ENCODE peak calls at places on chromosomes 6 and 20, in eight cellular contexts. One of them, this sample, is unnamed.

GRCh38 chr6:7910654-7911344 is at the start of gene TXNDC5:
- DNase-seq in astrocyte: peak; percentile 41
- DNase-seq in transverse colon: peak; percentile 86
- DNase-seq in Panc1: no peak
- DNase-seq in CD8-positive, alpha-beta T cell: peak; percentile 63
- DNase-seq in tibial artery: peak; percentile 89
- DNase-seq in GM23338: peak; percentile 82
- DNase-seq in right lobe of liver: peak; percentile 91
- DNase-seq in this sample: peak; percentile 21

GRCh38 chr6:168934856-168935627 is 318.6 kb downstream of the THBS2 start:
- DNase-seq in Panc1: no peak
- DNase-seq in astrocyte: no peak
- DNase-seq in CD8-positive, alpha-beta T cell: no peak
- DNase-seq in transverse colon: no peak
- DNase-seq in tibial artery: no peak
- DNase-seq in GM23338: no peak
- DNase-seq in right lobe of liver: no peak
- DNase-seq in this sample: no peak

GRCh38 chr6:1382883-1383728 is 6.3 kb upstream of the FOXF2 start:
- DNase-seq in GM23338: peak; percentile 80
- DNase-seq in Panc1: no peak
- DNase-seq in astrocyte: no peak
- DNase-seq in tibial artery: no peak
- DNase-seq in transverse colon: no peak
- DNase-seq in right lobe of liver: no peak
- DNase-seq in CD8-positive, alpha-beta T cell: no peak
- DNase-seq in this sample: no peak

GRCh38 chr6:28258877-28259777 is at the start of gene NKAPL:
- DNase-seq in tibial artery: peak; percentile 86
- DNase-seq in astrocyte: peak; percentile 51
- DNase-seq in right lobe of liver: peak; percentile 51
- DNase-seq in Panc1: no peak
- DNase-seq in GM23338: peak; percentile 61
- DNase-seq in transverse colon: peak; percentile 66
- DNase-seq in CD8-positive, alpha-beta T cell: peak; percentile 55
- DNase-seq in this sample: peak; percentile 66

GRCh38 chr6:76703786-76704185 is 631.3 kb upstream of the IMPG1 start:
- DNase-seq in right lobe of liver: no peak
- DNase-seq in GM23338: peak; percentile 27
- DNase-seq in transverse colon: no peak
- DNase-seq in Panc1: no peak
- DNase-seq in astrocyte: no peak
- DNase-seq in CD8-positive, alpha-beta T cell: no peak
- DNase-seq in tibial artery: no peak
- DNase-seq in this sample: no peak

GRCh38 chr6:27866370-27867050 is 45.7 kb downstream of the OR2B2 start:
- DNase-seq in GM23338: peak; percentile 71
- DNase-seq in CD8-positive, alpha-beta T cell: peak; percentile 43
- DNase-seq in transverse colon: peak; percentile 25
- DNase-seq in tibial artery: no peak
- DNase-seq in right lobe of liver: no peak
- DNase-seq in Panc1: peak; percentile 78
- DNase-seq in astrocyte: peak; percentile 55
- DNase-seq in this sample: peak; percentile 38

GRCh38 chr6:20217900-20218299 is 5.6 kb upstream of the MBOAT1 start:
- DNase-seq in CD8-positive, alpha-beta T cell: no peak
- DNase-seq in right lobe of liver: no peak
- DNase-seq in tibial artery: no peak
- DNase-seq in transverse colon: no peak
- DNase-seq in Panc1: no peak
- DNase-seq in GM23338: no peak
- DNase-seq in astrocyte: no peak
- DNase-seq in this sample: no peak

GRCh38 chr6:128570439-128571063 is 50.2 kb upstream of the PTPRK start:
- DNase-seq in tibial artery: no peak
- DNase-seq in CD8-positive, alpha-beta T cell: no peak
- DNase-seq in transverse colon: no peak
- DNase-seq in GM23338: no peak
- DNase-seq in Panc1: no peak
- DNase-seq in right lobe of liver: no peak
- DNase-seq in astrocyte: peak; percentile 39
- DNase-seq in this sample: no peak

GRCh38 chr6:129683606-129684322 is 26.2 kb downstream of the ARHGAP18 start:
- DNase-seq in right lobe of liver: peak; percentile 71
- DNase-seq in transverse colon: peak; percentile 81
- DNase-seq in GM23338: no peak
- DNase-seq in CD8-positive, alpha-beta T cell: peak; percentile 68
- DNase-seq in astrocyte: peak; percentile 100
- DNase-seq in tibial artery: peak; percentile 89
- DNase-seq in Panc1: peak; percentile 65
- DNase-seq in this sample: peak; percentile 98

GRCh38 chr6:26021350-26022165 is 59.0 kb downstream of the TRIM38 start:
- DNase-seq in Panc1: peak; percentile 96
- DNase-seq in CD8-positive, alpha-beta T cell: peak; percentile 86
- DNase-seq in tibial artery: peak; percentile 98
- DNase-seq in GM23338: peak; percentile 88
- DNase-seq in right lobe of liver: peak; percentile 94
- DNase-seq in transverse colon: peak; percentile 96
- DNase-seq in astrocyte: peak; percentile 89
- DNase-seq in this sample: peak; percentile 90

GRCh38 chr6:129331450-129332138 is 378.4 kb downstream of the ARHGAP18 start:
- DNase-seq in astrocyte: peak; percentile 70
- DNase-seq in transverse colon: no peak
- DNase-seq in CD8-positive, alpha-beta T cell: no peak
- DNase-seq in tibial artery: no peak
- DNase-seq in Panc1: no peak
- DNase-seq in GM23338: no peak
- DNase-seq in right lobe of liver: no peak
- DNase-seq in this sample: peak; percentile 52

GRCh38 chr6:121482004-121482693 is 46.7 kb downstream of the GJA1 start:
- DNase-seq in right lobe of liver: no peak
- DNase-seq in astrocyte: peak; percentile 87
- DNase-seq in CD8-positive, alpha-beta T cell: no peak
- DNase-seq in transverse colon: no peak
- DNase-seq in Panc1: no peak
- DNase-seq in GM23338: no peak
- DNase-seq in tibial artery: no peak
- DNase-seq in this sample: peak; percentile 70

GRCh38 chr20:23606652-23607049 is 934 bp upstream of the CST9 start:
- DNase-seq in Panc1: peak; percentile 58
- DNase-seq in astrocyte: peak; percentile 35
- DNase-seq in GM23338: peak; percentile 94
- DNase-seq in right lobe of liver: peak; percentile 78
- DNase-seq in CD8-positive, alpha-beta T cell: peak; percentile 67
- DNase-seq in transverse colon: peak; percentile 78
- DNase-seq in tibial artery: peak; percentile 88
- DNase-seq in this sample: peak; percentile 64

GRCh38 chr20:18832801-18833200 is 19.2 kb downstream of the SCP2D1 start:
- DNase-seq in CD8-positive, alpha-beta T cell: no peak
- DNase-seq in GM23338: no peak
- DNase-seq in tibial artery: no peak
- DNase-seq in right lobe of liver: no peak
- DNase-seq in transverse colon: no peak
- DNase-seq in astrocyte: no peak
- DNase-seq in Panc1: no peak
- DNase-seq in this sample: no peak

GRCh38 chr6:28720357-28721231 is 194.9 kb downstream of the GPX5 start:
- DNase-seq in tibial artery: no peak
- DNase-seq in transverse colon: no peak
- DNase-seq in CD8-positive, alpha-beta T cell: no peak
- DNase-seq in right lobe of liver: no peak
- DNase-seq in Panc1: no peak
- DNase-seq in GM23338: no peak
- DNase-seq in astrocyte: no peak
- DNase-seq in this sample: no peak

GRCh38 chr6:196543-196942 is 95.7 kb upstream of the DUSP22 start:
- DNase-seq in tibial artery: no peak
- DNase-seq in CD8-positive, alpha-beta T cell: no peak
- DNase-seq in right lobe of liver: no peak
- DNase-seq in transverse colon: no peak
- DNase-seq in Panc1: no peak
- DNase-seq in astrocyte: no peak
- DNase-seq in GM23338: no peak
- DNase-seq in this sample: no peak

GRCh38 chr6:41895300-41896233 is at the start of gene USP49:
- DNase-seq in right lobe of liver: peak; percentile 92
- DNase-seq in GM23338: peak; percentile 98
- DNase-seq in transverse colon: peak; percentile 91
- DNase-seq in Panc1: no peak
- DNase-seq in tibial artery: peak; percentile 92
- DNase-seq in CD8-positive, alpha-beta T cell: peak; percentile 91
- DNase-seq in astrocyte: peak; percentile 51
- DNase-seq in this sample: peak; percentile 81

GRCh38 chr6:30565772-30566171 is 5.5 kb upstream of the ABCF1 start:
- DNase-seq in CD8-positive, alpha-beta T cell: no peak
- DNase-seq in transverse colon: no peak
- DNase-seq in GM23338: no peak
- DNase-seq in Panc1: no peak
- DNase-seq in tibial artery: no peak
- DNase-seq in astrocyte: no peak
- DNase-seq in right lobe of liver: peak; percentile 77
- DNase-seq in this sample: no peak

GRCh38 chr6:137581019-137581707 is 87.0 kb upstream of the OLIG3 start:
- DNase-seq in transverse colon: no peak
- DNase-seq in GM23338: no peak
- DNase-seq in Panc1: no peak
- DNase-seq in right lobe of liver: no peak
- DNase-seq in CD8-positive, alpha-beta T cell: no peak
- DNase-seq in astrocyte: no peak
- DNase-seq in tibial artery: no peak
- DNase-seq in this sample: no peak

GRCh38 chr6:44309092-44309491 is 4.1 kb downstream of the AARS2 start:
- DNase-seq in right lobe of liver: no peak
- DNase-seq in tibial artery: no peak
- DNase-seq in Panc1: no peak
- DNase-seq in CD8-positive, alpha-beta T cell: no peak
- DNase-seq in transverse colon: no peak
- DNase-seq in GM23338: no peak
- DNase-seq in astrocyte: peak; percentile 76
- DNase-seq in this sample: no peak

GRCh38 chr6:24664049-24664987 is 2.4 kb downstream of the TDP2 start:
- DNase-seq in transverse colon: peak; percentile 39
- DNase-seq in tibial artery: no peak
- DNase-seq in Panc1: no peak
- DNase-seq in GM23338: no peak
- DNase-seq in CD8-positive, alpha-beta T cell: no peak
- DNase-seq in right lobe of liver: no peak
- DNase-seq in astrocyte: no peak
- DNase-seq in this sample: no peak
- H3K27ac ChIP-seq in transverse colon: peak overlapping the region; percentile 97
- H3K27ac ChIP-seq in tibial artery: no peak overlapping the region
- H3K27ac ChIP-seq in Panc1: peak overlapping the region; percentile 97
- H3K27ac ChIP-seq in GM23338: no peak overlapping the region
- H3K27ac ChIP-seq in CD8-positive, alpha-beta T cell: no peak overlapping the region
- H3K27ac ChIP-seq in right lobe of liver: no peak overlapping the region
- H3K27ac ChIP-seq in astrocyte: no peak overlapping the region
- H3K27ac ChIP-seq in this sample: no peak overlapping the region

GRCh38 chr20:57688295-57688694 is 21.5 kb downstream of the PMEPA1 start:
- DNase-seq in tibial artery: no peak
- DNase-seq in GM23338: no peak
- DNase-seq in right lobe of liver: no peak
- DNase-seq in CD8-positive, alpha-beta T cell: no peak
- DNase-seq in transverse colon: no peak
- DNase-seq in Panc1: no peak
- DNase-seq in astrocyte: no peak
- DNase-seq in this sample: no peak

GRCh38 chr20:57686931-57687652 is 22.7 kb downstream of the PMEPA1 start:
- DNase-seq in transverse colon: no peak
- DNase-seq in Panc1: no peak
- DNase-seq in GM23338: no peak
- DNase-seq in astrocyte: no peak
- DNase-seq in CD8-positive, alpha-beta T cell: no peak
- DNase-seq in tibial artery: no peak
- DNase-seq in right lobe of liver: no peak
- DNase-seq in this sample: no peak

GRCh38 chr20:57683876-57684275 is 25.9 kb downstream of the PMEPA1 start:
- DNase-seq in tibial artery: no peak
- DNase-seq in astrocyte: no peak
- DNase-seq in right lobe of liver: no peak
- DNase-seq in Panc1: no peak
- DNase-seq in GM23338: no peak
- DNase-seq in CD8-positive, alpha-beta T cell: no peak
- DNase-seq in transverse colon: no peak
- DNase-seq in this sample: no peak

GRCh38 chr20:57682184-57683038 is 27.4 kb downstream of the PMEPA1 start:
- DNase-seq in CD8-positive, alpha-beta T cell: no peak
- DNase-seq in GM23338: no peak
- DNase-seq in tibial artery: no peak
- DNase-seq in astrocyte: no peak
- DNase-seq in right lobe of liver: no peak
- DNase-seq in Panc1: no peak
- DNase-seq in transverse colon: peak; percentile 58
- DNase-seq in this sample: no peak

GRCh38 chr20:57685134-57685851 is 24.5 kb downstream of the PMEPA1 start:
- DNase-seq in Panc1: no peak
- DNase-seq in CD8-positive, alpha-beta T cell: no peak
- DNase-seq in transverse colon: no peak
- DNase-seq in right lobe of liver: no peak
- DNase-seq in astrocyte: peak; percentile 68
- DNase-seq in tibial artery: no peak
- DNase-seq in GM23338: no peak
- DNase-seq in this sample: no peak
- H3K4me3 ChIP-seq in Panc1: no peak overlapping the region
- H3K4me3 ChIP-seq in CD8-positive, alpha-beta T cell: no peak overlapping the region
- H3K4me3 ChIP-seq in transverse colon: no peak overlapping the region
- H3K4me3 ChIP-seq in right lobe of liver: no peak overlapping the region
- H3K4me3 ChIP-seq in astrocyte: no peak overlapping the region
- H3K4me3 ChIP-seq in tibial artery: peak overlapping the region; percentile 21
- H3K4me3 ChIP-seq in GM23338: no peak overlapping the region
- H3K4me3 ChIP-seq in this sample: no peak overlapping the region

GRCh38 chr6:24829657-24830056 is 30.9 kb upstream of the ARMH2 start:
- DNase-seq in transverse colon: no peak
- DNase-seq in right lobe of liver: no peak
- DNase-seq in tibial artery: no peak
- DNase-seq in astrocyte: no peak
- DNase-seq in GM23338: peak; percentile 12
- DNase-seq in CD8-positive, alpha-beta T cell: no peak
- DNase-seq in Panc1: no peak
- DNase-seq in this sample: no peak
- TF ChIP-seq CTCF in transverse colon: no peak
- TF ChIP-seq CTCF in right lobe of liver: no peak
- TF ChIP-seq CTCF in tibial artery: no peak
- TF ChIP-seq CTCF in astrocyte: no peak
- TF ChIP-seq CTCF in GM23338: no peak
- TF ChIP-seq CTCF in CD8-positive, alpha-beta T cell: no peak
- TF ChIP-seq CTCF in Panc1: no peak
- TF ChIP-seq CTCF in this sample: no peak

DNA sequence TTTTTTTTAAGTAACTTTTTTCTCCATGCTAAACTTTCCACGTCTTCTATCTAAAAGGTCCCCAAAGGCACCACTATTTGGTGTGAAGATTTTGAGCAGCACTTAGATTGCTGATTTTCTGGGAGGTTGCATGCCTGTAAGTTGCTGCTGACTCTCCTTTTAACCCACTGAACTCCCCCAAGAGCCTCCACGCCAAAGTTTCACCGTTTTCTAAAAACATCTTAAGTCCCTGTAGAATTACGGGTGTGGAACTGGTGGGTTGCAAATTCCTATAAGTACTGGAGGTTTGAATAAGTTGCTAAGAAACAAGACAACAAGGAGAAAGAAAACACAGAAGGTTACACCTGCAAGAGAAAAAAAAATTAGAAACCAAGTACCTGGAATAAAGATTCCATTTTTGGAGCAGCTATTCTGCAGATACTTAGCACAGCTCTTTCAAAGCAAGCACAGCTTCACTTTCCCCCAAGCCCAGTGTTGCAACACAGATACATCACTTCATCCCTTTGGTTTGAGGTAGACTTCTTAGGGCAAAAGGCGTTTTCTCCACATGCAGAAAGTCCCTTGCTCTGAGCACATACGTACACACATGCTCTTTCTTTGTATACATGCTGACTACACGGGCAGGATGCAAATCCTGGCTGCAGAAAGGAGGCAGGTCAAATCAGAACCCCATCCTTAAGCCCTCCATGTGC is 5.0 kb downstream of the JAG1 start:
- DNase-seq in CD8-positive, alpha-beta T cell: no peak
- DNase-seq in GM23338: no peak
- DNase-seq in astrocyte: no peak
- DNase-seq in transverse colon: no peak
- DNase-seq in Panc1: no peak
- DNase-seq in tibial artery: no peak
- DNase-seq in right lobe of liver: no peak
- DNase-seq in this sample: no peak
- H3K27ac ChIP-seq in CD8-positive, alpha-beta T cell: no peak overlapping the region
- H3K27ac ChIP-seq in GM23338: no peak overlapping the region
- H3K27ac ChIP-seq in astrocyte: no peak overlapping the region
- H3K27ac ChIP-seq in transverse colon: no peak overlapping the region
- H3K27ac ChIP-seq in Panc1: no peak overlapping the region
- H3K27ac ChIP-seq in tibial artery: peak overlapping the region; percentile 99
- H3K27ac ChIP-seq in right lobe of liver: no peak overlapping the region
- H3K27ac ChIP-seq in this sample: peak overlapping the region; percentile 19